ENCODE peak calls at places on chromosomes 12 and 14, in seven cellular contexts. R, Z, Q, V, A, S and U are unnamed samples.

GRCh38 chr14:92217956-92218355 is 96.2 kb downstream of the CPSF2 start:
- DNase-seq in R (no peak), Z (no peak), Q (no peak), V (no peak), A (no peak), S (no peak), U (no peak)

GRCh38 chr14:20610002-20610765 is 19.0 kb upstream of the RNASE12 start:
- DNase-seq in R (no peak), Z (peak; percentile 88), Q (peak; percentile 82), V (peak; percentile 81), A (peak; percentile 80), S (peak; percentile 89), U (peak; percentile 85)

GRCh38 chr14:96092936-96093335 is 53.8 kb downstream of the C14orf132 start:
- DNase-seq in R (no peak), Z (no peak), Q (no peak), V (peak; percentile 9), A (no peak), S (no peak), U (no peak)

GRCh38 chr12:18262514-18262913 is 1.2 kb downstream of the PIK3C2G start:
- DNase-seq in R (no peak), Z (no peak), Q (peak; percentile 15), V (no peak), A (no peak), S (no peak), U (no peak)

GRCh38 chr12:3644103-3644502 is 108.8 kb downstream of the CRACR2A start:
- DNase-seq in R (no peak), Z (no peak), Q (no peak), V (no peak), A (no peak), S (no peak), U (no peak)

GRCh38 chr14:105167303-105168092 is 1.1 kb downstream of the JAG2 start:
- DNase-seq in R (no peak), Z (no peak), Q (no peak), V (no peak), A (no peak), S (no peak), U (no peak)

GRCh38 chr12:64608901-64609542 is 1.3 kb upstream of the RASSF3 start:
- DNase-seq in R (no peak), Z (no peak), Q (peak; percentile 68), V (no peak), A (peak; percentile 39), S (peak; percentile 45), U (no peak)

GRCh38 chr14:73567951-73568885 is 795 bp upstream of the ACOT2 start:
- DNase-seq in R (no peak), Z (no peak), Q (peak; percentile 41), V (no peak), A (no peak), S (no peak), U (no peak)

GRCh38 chr12:129067482-129067881 is 214.2 kb downstream of the GLT1D1 start:
- DNase-seq in R (no peak), Z (no peak), Q (no peak), V (no peak), A (no peak), S (no peak), U (no peak)

GRCh38 chr12:54000105-54000773 is at the start of gene HOXC9:
- DNase-seq in R (no peak), Z (no peak), Q (no peak), V (no peak), A (no peak), S (no peak), U (no peak)

GRCh38 chr12:56104109-56104814 is at the start of gene PA2G4:
- DNase-seq in R (peak; percentile 99), Z (peak; percentile 97), Q (peak; percentile 98), V (peak; percentile 97), A (peak; percentile 98), S (peak; percentile 97), U (peak; percentile 97)

GRCh38 chr14:104465482-104466390 is 113.8 kb upstream of the C14orf180 start:
- DNase-seq in R (peak; percentile 69), Z (no peak), Q (no peak), V (no peak), A (no peak), S (no peak), U (no peak)

GRCh38 chr12:34190054-34190453 is 167.8 kb downstream of the ALG10 start:
- DNase-seq in R (no peak), Z (no peak), Q (no peak), V (no peak), A (no peak), S (no peak), U (no peak)

GRCh38 chr12:87344699-87345098 is 684.5 kb downstream of the C12orf50 start:
- DNase-seq in R (no peak), Z (no peak), Q (no peak), V (no peak), A (no peak), S (no peak), U (no peak)

GRCh38 chr14:90781344-90781761 is 34.9 kb downstream of the TTC7B start:
- DNase-seq in R (peak; percentile 56), Z (no peak), Q (peak; percentile 71), V (no peak), A (no peak), S (no peak), U (no peak)

GRCh38 chr14:91125271-91125661 is 11.4 kb downstream of the DGLUCY start:
- DNase-seq in R (no peak), Z (no peak), Q (no peak), V (no peak), A (no peak), S (no peak), U (no peak)

GRCh38 chr12:94795520-94795919 is 145.2 kb upstream of the TMCC3 start:
- DNase-seq in R (no peak), Z (no peak), Q (peak; percentile 53), V (no peak), A (no peak), S (no peak), U (no peak)

GRCh38 chr14:88553886-88554457 is 835 bp downstream of the PTPN21 start:
- DNase-seq in R (no peak), Z (no peak), Q (peak; percentile 8), V (no peak), A (peak; percentile 23), S (no peak), U (no peak)
- H3K4me3 ChIP-seq in R (peak overlapping the region; percentile 82), Z (peak overlapping the region; percentile 0), Q (peak overlapping the region; percentile 65), V (peak overlapping the region; percentile 85), A (peak overlapping the region; percentile 43), S (peak overlapping the region; percentile 94), U (peak overlapping the region; percentile 75)

GRCh38 chr12:124569375-124570148 is 2.1 kb upstream of the NCOR2 start:
- DNase-seq in R (no peak), Z (no peak), Q (no peak), V (no peak), A (no peak), S (no peak), U (no peak)

GRCh38 chr12:124567673-124568373 is 411 bp upstream of the NCOR2 start:
- DNase-seq in R (peak; percentile 95), Z (peak; percentile 86), Q (peak; percentile 94), V (peak; percentile 94), A (peak; percentile 96), S (peak; percentile 94), U (peak; percentile 94)

GRCh38 chr12:124570810-124571209 is 3.4 kb upstream of the NCOR2 start:
- DNase-seq in R (no peak), Z (no peak), Q (no peak), V (no peak), A (no peak), S (no peak), U (no peak)

GRCh38 chr12:124567035-124567672 is at the start of gene NCOR2:
- DNase-seq in R (no peak), Z (peak; percentile 35), Q (no peak), V (no peak), A (peak; percentile 21), S (no peak), U (no peak)

GRCh38 chr12:124568431-124569374 is 1.3 kb upstream of the NCOR2 start:
- DNase-seq in R (no peak), Z (peak; percentile 35), Q (peak; percentile 94), V (peak; percentile 86), A (peak; percentile 75), S (peak; percentile 83), U (no peak)
- TF ChIP-seq CTCF in R (no peak), Z (no peak), Q (peak; percentile 64), V (no peak), A (peak; percentile 36), S (no peak), U (peak; percentile 21)

DNA sequence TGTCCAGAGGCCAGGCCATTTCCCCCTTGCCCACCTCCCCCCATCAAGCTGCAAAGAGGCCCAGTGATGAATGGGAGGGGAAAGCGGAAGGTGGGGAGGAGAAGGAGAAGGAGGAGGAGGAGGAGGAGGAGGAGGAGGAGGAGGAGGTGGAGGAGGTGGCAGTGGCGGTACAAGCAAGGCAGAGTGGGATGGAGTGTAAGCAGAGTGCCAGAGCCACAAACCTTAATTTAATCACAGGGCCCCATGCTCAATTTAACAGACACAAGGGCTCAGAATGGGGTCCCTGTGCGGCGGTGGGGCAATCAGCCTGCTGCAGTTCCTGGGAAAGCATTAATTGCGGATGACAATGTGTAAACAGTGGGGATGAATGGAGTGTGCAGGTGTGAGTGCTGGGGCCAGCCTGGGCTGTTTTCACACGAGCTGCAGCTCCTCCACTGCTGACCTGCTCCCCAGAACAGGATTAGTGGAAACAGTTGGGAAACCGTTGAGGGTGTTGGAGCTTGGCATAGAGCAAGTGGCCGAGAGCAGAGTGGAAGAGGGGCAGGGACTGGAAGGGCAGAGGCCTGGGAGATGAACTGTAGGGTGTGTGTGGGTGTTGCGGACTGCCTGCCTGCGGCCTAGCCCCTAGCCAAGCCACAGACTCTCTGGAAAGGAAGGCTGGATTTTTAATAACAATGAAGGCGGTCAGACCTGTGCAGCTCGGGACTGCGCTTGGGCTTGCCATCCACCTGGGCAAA is 36.4 kb upstream of the SMOC1 start:
- DNase-seq in R (no peak), Z (no peak), Q (no peak), V (no peak), A (no peak), S (no peak), U (no peak)
- H3K27me3 ChIP-seq in R (no peaks in the 10 kb centered on the region), Z (no peaks in the 10 kb centered on the region), Q (peaks cover 45% of the 10 kb centered on the region), V (no peaks in the 10 kb centered on the region), A (peaks cover 4% of the 10 kb centered on the region), S (no peaks in the 10 kb centered on the region), U (no peaks in the 10 kb centered on the region)

GRCh38 chr12:97753332-97753731 is 290.7 kb downstream of the RMST start:
- DNase-seq in R (no peak), Z (no peak), Q (no peak), V (no peak), A (no peak), S (no peak), U (no peak)

GRCh38 chr12:97751704-97752103 is 289.1 kb downstream of the RMST start:
- DNase-seq in R (no peak), Z (no peak), Q (no peak), V (no peak), A (no peak), S (no peak), U (no peak)

GRCh38 chr12:97748298-97748697 is 285.7 kb downstream of the RMST start:
- DNase-seq in R (no peak), Z (no peak), Q (no peak), V (no peak), A (no peak), S (no peak), U (no peak)

GRCh38 chr12:97754306-97754705 is 291.7 kb downstream of the RMST start:
- DNase-seq in R (no peak), Z (no peak), Q (no peak), V (no peak), A (no peak), S (no peak), U (no peak)

GRCh38 chr12:97752129-97752528 is 289.5 kb downstream of the RMST start:
- DNase-seq in R (no peak), Z (no peak), Q (no peak), V (no peak), A (no peak), S (no peak), U (no peak)
- H3K4me3 ChIP-seq in R (no peak overlapping the region), Z (no peak overlapping the region), Q (no peak overlapping the region), V (no peak overlapping the region), A (no peak overlapping the region), S (no peak overlapping the region), U (no peak overlapping the region)

GRCh38 chr14:106308839-106309389 is 782.5 kb downstream of the TMEM121 start:
- DNase-seq in R (no peak), Z (peak; percentile 43), Q (no peak), V (no peak), A (peak; percentile 32), S (no peak), U (no peak)
- TF ChIP-seq CTCF in R (no peak), Z (no peak), Q (peak; percentile 29), V (no peak), A (peak; percentile 43), S (no peak), U (no peak)